ENCODE peak calls at places on chromosomes 6 and 20, in eight cellular contexts. C is HT-29; Y is central memory CD4-positive, alpha-beta T cell; B is KBM-7; F is activated CD8-positive, alpha-beta memory T cell treated with anti-CD3 and anti-CD28 coated beads for 48 hours; N is DMS153; J is fibroblast of mammary gland; L is stimulated activated CD4-positive, alpha-beta T cell treated with anti-CD3 and anti-CD28 coated beads, TNF-alpha, amount 100 ng/mL, for 1 hour. O is an unnamed sample.

GRCh38 chr6:28920281-28920680 is 3.5 kb downstream of the TRIM27 start:
- DNase-seq in C (no peak), Y (no peak), B (no peak), F (no peak), N (no peak), J (no peak), L (no peak), O (no peak)

GRCh38 chr6:28607990-28608389 is 82.3 kb downstream of the GPX5 start:
- DNase-seq in C (no peak), Y (no peak), B (no peak), F (no peak), N (no peak), J (no peak), L (no peak), O (peak; percentile 23)

GRCh38 chr6:36335465-36336209 is 1.1 kb downstream of the BNIP5 start:
- DNase-seq in C (no peak), Y (no peak), B (no peak), F (no peak), N (no peak), J (no peak), L (no peak), O (no peak)

GRCh38 chr6:134029495-134030455 is 22.6 kb downstream of the SLC2A12 start:
- DNase-seq in C (no peak), Y (no peak), B (no peak), F (no peak), N (no peak), J (peak; percentile 63), L (no peak), O (peak; percentile 37)

GRCh38 chr20:3889489-3890409 is 562 bp downstream of the PANK2 start:
- DNase-seq in C (peak; percentile 38), Y (peak; percentile 20), B (peak; percentile 45), F (peak; percentile 11), N (no peak), J (no peak), L (no peak), O (no peak)

GRCh38 chr20:32483351-32484220 is 101.5 kb downstream of the NOL4L start:
- DNase-seq in C (peak; percentile 88), Y (peak; percentile 64), B (peak; percentile 90), F (no peak), N (peak; percentile 49), J (peak; percentile 63), L (no peak), O (peak; percentile 81)

GRCh38 chr20:43959079-43959919 is 44.6 kb downstream of the TOX2 start:
- DNase-seq in C (no peak), Y (peak; percentile 68), B (peak; percentile 56), F (no peak), N (peak; percentile 72), J (peak; percentile 64), L (no peak), O (peak; percentile 45)

GRCh38 chr6:31752739-31753319 is 9.6 kb upstream of the SAPCD1 start:
- DNase-seq in C (no peak), Y (no peak), B (no peak), F (no peak), N (no peak), J (peak; percentile 91), L (no peak), O (peak; percentile 63)

GRCh38 chr6:135180458-135181332 is at the start of gene MYB:
- DNase-seq in C (peak; percentile 82), Y (peak; percentile 62), B (peak; percentile 89), F (peak; percentile 51), N (peak; percentile 59), J (peak; percentile 29), L (no peak), O (peak; percentile 49)

GRCh38 chr6:168095171-168095691 is 16.2 kb upstream of the FRMD1 start:
- DNase-seq in C (no peak), Y (no peak), B (no peak), F (no peak), N (no peak), J (no peak), L (no peak), O (no peak)

GRCh38 chr6:85754894-85755293 is 112.2 kb upstream of the SYNCRIP start:
- DNase-seq in C (no peak), Y (no peak), B (no peak), F (no peak), N (no peak), J (no peak), L (no peak), O (no peak)

GRCh38 chr6:161066511-161066910 is 74.9 kb downstream of the MAP3K4 start:
- DNase-seq in C (no peak), Y (no peak), B (no peak), F (no peak), N (no peak), J (peak; percentile 29), L (no peak), O (no peak)

GRCh38 chr20:62122659-62123449 is 579 bp downstream of the LSM14B start:
- DNase-seq in C (peak; percentile 47), Y (peak; percentile 31), B (no peak), F (no peak), N (no peak), J (peak; percentile 49), L (no peak), O (peak; percentile 27)

GRCh38 chr20:20733943-20734342 is 21.5 kb upstream of the RALGAPA2 start:
- DNase-seq in C (no peak), Y (no peak), B (no peak), F (no peak), N (no peak), J (no peak), L (no peak), O (no peak)

GRCh38 chr20:54474866-54475265 is 527 bp upstream of the DOK5 start:
- DNase-seq in C (no peak), Y (no peak), B (no peak), F (no peak), N (no peak), J (no peak), L (no peak), O (no peak)

GRCh38 chr6:100463685-100464161 is 998 bp downstream of the SIM1 start:
- DNase-seq in C (no peak), Y (no peak), B (no peak), F (no peak), N (no peak), J (no peak), L (no peak), O (no peak)